ENCODE peak calls at places on chromosomes 16 and 17, in seven cellular contexts. R is A549; Z is mucosa of descending colon; V is kidney; X is hepatocyte; D is HFF-Myc; J is activated CD8-positive, alpha-beta T cell treated with anti-CD3 and anti-CD28 coated beads for 36 hours. C is an unnamed sample.

GRCh38 chr17:42679492-42680330 is 1.9 kb downstream of the CCR10 start:
- DNase-seq in J (peak), D (no peak), Z (peak), V (peak), X (peak), R (peak), C (no peak)

GRCh38 chr17:2484876-2485275 is 26.8 kb downstream of the METTL16 start:
- DNase-seq in V (no peak), X (no peak), Z (no peak), J (no peak), D (no peak), R (no peak), C (no peak)

GRCh38 chr17:35947156-35947585 is 3.7 kb upstream of the LYZL6 start:
- DNase-seq in J (peak), D (no peak), V (no peak), Z (peak), X (peak), R (peak), C (no peak)

GRCh38 chr17:49564638-49565037 is 11.0 kb upstream of the NXPH3 start:
- DNase-seq in V (no peak), X (no peak), Z (no peak), R (no peak), J (no peak), D (no peak), C (no peak)

GRCh38 chr16:19274178-19274797 is 11.2 kb upstream of the CLEC19A start:
- DNase-seq in Z (no peak), D (no peak), R (no peak), J (no peak), V (no peak), X (no peak), C (no peak)

GRCh38 chr17:1347681-1348318 is 52.2 kb downstream of the YWHAE start:
- DNase-seq in Z (peak), D (no peak), J (no peak), X (peak), V (peak), R (no peak), C (no peak)

GRCh38 chr17:63961355-63962207 is 11.1 kb downstream of the SCN4A start:
- DNase-seq in J (peak), D (no peak), Z (peak), R (peak), V (peak), X (peak), C (no peak)

GRCh38 chr17:46136820-46137219 is 56.4 kb downstream of the KANSL1 start:
- DNase-seq in D (no peak), X (no peak), R (no peak), J (no peak), Z (no peak), V (no peak), C (no peak)

GRCh38 chr16:78770353-78771091 is 671.1 kb downstream of the WWOX start:
- DNase-seq in R (peak), J (peak), V (peak), X (peak), Z (peak), D (no peak), C (no peak)

GRCh38 chr16:3180445-3180878 is 7.5 kb upstream of the OR1F1 start:
- DNase-seq in J (peak), V (no peak), Z (no peak), R (no peak), X (no peak), D (no peak), C (no peak)

GRCh38 chr16:66898207-66898606 is 17.9 kb downstream of the PDP2 start:
- DNase-seq in D (no peak), V (peak), X (no peak), Z (no peak), R (no peak), J (no peak), C (no peak)

GRCh38 chr17:49907279-49907678 is 59.4 kb upstream of the TAC4 start:
- DNase-seq in Z (no peak), R (no peak), V (no peak), D (no peak), J (no peak), X (no peak), C (no peak)

GRCh38 chr17:78892936-78893379 is 10.0 kb downstream of the CEP295NL start:
- DNase-seq in D (no peak), J (no peak), R (no peak), X (no peak), V (no peak), Z (no peak), C (no peak)

GRCh38 chr17:76005263-76006149 is 4.9 kb downstream of the CDK3 start:
- DNase-seq in J (peak), Z (peak), V (peak), R (peak), D (no peak), X (peak), C (no peak)

GRCh38 chr17:27989046-27989445 is 53.4 kb upstream of the NLK start:
- DNase-seq in D (no peak), R (no peak), Z (no peak), V (no peak), J (no peak), X (no peak), C (no peak)

GRCh38 chr17:1107777-1108559 is 71.8 kb downstream of the ABR start:
- DNase-seq in J (no peak), R (no peak), D (no peak), Z (peak), X (no peak), V (no peak), C (no peak)

GRCh38 chr16:31080035-31080629 is 5.9 kb downstream of the ZNF646 start:
- DNase-seq in D (no peak), Z (no peak), V (no peak), J (no peak), R (no peak), X (peak), C (no peak)

GRCh38 chr17:17770371-17771059 is 66.3 kb downstream of the SREBF1 start:
- DNase-seq in R (no peak), X (no peak), Z (no peak), V (peak), D (no peak), J (no peak), C (no peak)

GRCh38 chr16:67001159-67001486 is 12.7 kb downstream of the CES4A start:
- DNase-seq in D (no peak), J (no peak), X (no peak), R (no peak), Z (no peak), V (no peak), C (no peak)

GRCh38 chr17:59765038-59765437 is 57.6 kb downstream of the VMP1 start:
- DNase-seq in Z (no peak), X (no peak), R (no peak), V (no peak), J (no peak), D (no peak), C (no peak)

GRCh38 chr17:27320222-27320560 is 26.3 kb downstream of the WSB1 start:
- DNase-seq in X (no peak), Z (no peak), V (no peak), J (no peak), D (no peak), R (no peak), C (no peak)

GRCh38 chr16:9380221-9380620 is 288.8 kb downstream of the HAPSTR1 start:
- DNase-seq in V (no peak), D (no peak), J (no peak), R (no peak), X (no peak), Z (no peak), C (no peak)

GRCh38 chr16:12260119-12260646 is 283.6 kb downstream of the SNX29 start:
- DNase-seq in V (no peak), R (no peak), J (no peak), Z (no peak), D (no peak), X (no peak), C (no peak)

GRCh38 chr16:732936-733335 is 6.0 kb downstream of the HAGHL start:
- DNase-seq in R (no peak), J (peak), V (no peak), Z (no peak), D (no peak), X (no peak), C (no peak)
- TF ChIP-seq CTCF in R (no peak), J (no peak), V (no peak), Z (no peak), D (no peak), X (no peak), C (no peak)

GRCh38 chr16:25135239-25135878 is 23.8 kb downstream of the LCMT1 start:
- DNase-seq in Z (no peak), R (peak), D (peak), V (no peak), X (no peak), J (no peak), C (no peak)
- TF ChIP-seq CTCF in Z (no peak), R (peak), D (peak), V (peak), X (peak), J (no peak), C (peak)

GRCh38 chr17:31050948-31051347 is 43.8 kb upstream of the NF1 start:
- DNase-seq in Z (no peak), J (no peak), X (no peak), V (no peak), D (no peak), R (no peak), C (no peak)

GRCh38 chr17:31054761-31055160 is 40.0 kb upstream of the NF1 start:
- DNase-seq in R (no peak), X (no peak), J (no peak), D (no peak), Z (no peak), V (no peak), C (no peak)

GRCh38 chr17:31053076-31053475 is 41.7 kb upstream of the NF1 start:
- DNase-seq in Z (no peak), D (no peak), J (no peak), X (no peak), V (no peak), R (no peak), C (no peak)

GRCh38 chr17:31051517-31051916 is 43.3 kb upstream of the NF1 start:
- DNase-seq in V (no peak), R (no peak), X (no peak), J (no peak), D (no peak), Z (no peak), C (no peak)

GRCh38 chr17:31052187-31052889 is 42.4 kb upstream of the NF1 start:
- DNase-seq in V (no peak), D (peak), Z (no peak), J (no peak), R (no peak), X (no peak), C (peak)
- TF ChIP-seq CTCF in V (no peak), D (no peak), Z (no peak), J (no peak), R (no peak), X (no peak), C (no peak)

GRCh38 chr16:27644165-27644564 is 94.2 kb downstream of the KATNIP start:
- DNase-seq in R (no peak), Z (no peak), J (no peak), D (no peak), V (no peak), X (no peak), C (no peak)

GRCh38 chr16:27640277-27640600 is 90.3 kb downstream of the KATNIP start:
- DNase-seq in R (no peak), X (no peak), Z (no peak), J (no peak), D (no peak), V (no peak), C (no peak)

GRCh38 chr16:27639588-27640276 is 89.8 kb downstream of the KATNIP start:
- DNase-seq in D (peak), R (peak), J (peak), X (peak), Z (no peak), V (no peak), C (peak)

GRCh38 chr16:27641260-27641659 is 91.3 kb downstream of the KATNIP start:
- DNase-seq in D (no peak), X (no peak), R (no peak), Z (no peak), J (no peak), V (no peak), C (no peak)

GRCh38 chr16:27642753-27643152 is 92.8 kb downstream of the KATNIP start:
- DNase-seq in R (no peak), X (no peak), Z (no peak), D (peak), V (no peak), J (peak), C (peak)
- TF ChIP-seq CTCF in R (no peak), X (no peak), Z (no peak), D (no peak), V (peak), J (peak), C (peak)